ENCODE peak calls at places on chromosome 21, in four cellular contexts. One of them, this sample, is unnamed.

GRCh38 chr21:37525810-37526209 is 159.2 kb downstream of the DYRK1A start:
- DNase-seq in NCI-H2081: no peak
- DNase-seq in HS-27A: no peak
- DNase-seq in T-helper 1 cell: no peak
- DNase-seq in this sample: no peak

GRCh38 chr21:43824883-43825609 is 35.7 kb downstream of the RRP1 start:
- DNase-seq in NCI-H2081: no peak
- DNase-seq in HS-27A: no peak
- DNase-seq in T-helper 1 cell: no peak
- DNase-seq in this sample: no peak

GRCh38 chr21:35829014-35829525 is 231.3 kb downstream of the SETD4 start:
- DNase-seq in NCI-H2081: no peak
- DNase-seq in HS-27A: no peak
- DNase-seq in T-helper 1 cell: no peak
- DNase-seq in this sample: no peak

GRCh38 chr21:17752171-17752570 is 67.0 kb downstream of the C21orf91 start:
- DNase-seq in NCI-H2081: no peak
- DNase-seq in HS-27A: no peak
- DNase-seq in T-helper 1 cell: no peak
- DNase-seq in this sample: no peak

GRCh38 chr21:41835711-41836154 is 43.4 kb downstream of the PRDM15 start:
- DNase-seq in NCI-H2081: no peak
- DNase-seq in HS-27A: no peak
- DNase-seq in T-helper 1 cell: no peak
- DNase-seq in this sample: no peak

GRCh38 chr21:31335957-31336738 is 7.9 kb downstream of the TIAM1 start:
- DNase-seq in NCI-H2081: no peak
- DNase-seq in HS-27A: peak
- DNase-seq in T-helper 1 cell: no peak
- DNase-seq in this sample: no peak

GRCh38 chr21:39852021-39852721 is 15.1 kb upstream of the PCP4 start:
- DNase-seq in NCI-H2081: no peak
- DNase-seq in HS-27A: no peak
- DNase-seq in T-helper 1 cell: no peak
- DNase-seq in this sample: no peak

GRCh38 chr21:45461806-45462341 is 56.9 kb downstream of the COL18A1 start:
- DNase-seq in NCI-H2081: no peak
- DNase-seq in HS-27A: no peak
- DNase-seq in T-helper 1 cell: no peak
- DNase-seq in this sample: no peak

GRCh38 chr21:29078884-29079765 is 5.7 kb upstream of the CCT8 start:
- DNase-seq in NCI-H2081: no peak
- DNase-seq in HS-27A: no peak
- DNase-seq in T-helper 1 cell: no peak
- DNase-seq in this sample: no peak

GRCh38 chr21:26028183-26028582 is 142.4 kb downstream of the APP start:
- DNase-seq in NCI-H2081: no peak
- DNase-seq in HS-27A: no peak
- DNase-seq in T-helper 1 cell: no peak
- DNase-seq in this sample: no peak

GRCh38 chr21:45263534-45263933 is 24.2 kb downstream of the POFUT2 start:
- DNase-seq in NCI-H2081: no peak
- DNase-seq in HS-27A: no peak
- DNase-seq in T-helper 1 cell: no peak
- DNase-seq in this sample: no peak

GRCh38 chr21:35386491-35387079 is 337.5 kb upstream of the RUNX1 start:
- DNase-seq in NCI-H2081: no peak
- DNase-seq in HS-27A: no peak
- DNase-seq in T-helper 1 cell: no peak
- DNase-seq in this sample: no peak

GRCh38 chr21:42864812-42865211 is 14.5 kb downstream of the WDR4 start:
- DNase-seq in NCI-H2081: no peak
- DNase-seq in HS-27A: no peak
- DNase-seq in T-helper 1 cell: no peak
- DNase-seq in this sample: no peak

GRCh38 chr21:35427320-35428040 is 378.4 kb upstream of the RUNX1 start:
- DNase-seq in NCI-H2081: no peak
- DNase-seq in HS-27A: no peak
- DNase-seq in T-helper 1 cell: no peak
- DNase-seq in this sample: no peak

GRCh38 chr21:35840197-35840799 is 220.0 kb downstream of the SETD4 start:
- DNase-seq in NCI-H2081: peak
- DNase-seq in HS-27A: peak
- DNase-seq in T-helper 1 cell: peak
- DNase-seq in this sample: no peak

GRCh38 chr21:41065539-41065938 is 102.4 kb upstream of the BACE2 start:
- DNase-seq in NCI-H2081: no peak
- DNase-seq in HS-27A: no peak
- DNase-seq in T-helper 1 cell: no peak
- DNase-seq in this sample: no peak

GRCh38 chr21:16534408-16535099 is 804.8 kb downstream of the USP25 start:
- DNase-seq in NCI-H2081: peak
- DNase-seq in HS-27A: no peak
- DNase-seq in T-helper 1 cell: no peak
- DNase-seq in this sample: no peak

GRCh38 chr21:46459356-46460112 is 843 bp downstream of the DIP2A start:
- DNase-seq in NCI-H2081: no peak
- DNase-seq in HS-27A: no peak
- DNase-seq in T-helper 1 cell: peak
- DNase-seq in this sample: no peak

GRCh38 chr21:37365657-37366487 is 701 bp upstream of the DYRK1A start:
- DNase-seq in NCI-H2081: peak
- DNase-seq in HS-27A: no peak
- DNase-seq in T-helper 1 cell: peak
- DNase-seq in this sample: no peak

This sample was measured in esophagus squamous epithelium.